ENCODE peak calls at places on chromosome 15, in seven cellular contexts. One of them, this sample, is unnamed.
A peak's percentile ranks its signal among the peaks of the same experiment; 100 is the strongest.

GRCh38 chr15:95760508-95760907 is 570.0 kb upstream of the NR2F2 start:
- DNase-seq in GM12865: peak; percentile 40
- DNase-seq in kidney: peak; percentile 78
- DNase-seq in BJ: no peak
- DNase-seq in left lung: no peak
- DNase-seq in GM12878: no peak
- DNase-seq in CD8-positive, alpha-beta T cell: no peak
- DNase-seq in this sample: no peak

GRCh38 chr15:36595625-36596024 is 16.2 kb downstream of the CDIN1 start:
- DNase-seq in BJ: no peak
- DNase-seq in GM12865: no peak
- DNase-seq in GM12878: no peak
- DNase-seq in left lung: no peak
- DNase-seq in CD8-positive, alpha-beta T cell: no peak
- DNase-seq in kidney: no peak
- DNase-seq in this sample: no peak

GRCh38 chr15:40754883-40755815 is at the start of gene RMDN3:
- DNase-seq in GM12878: peak; percentile 69
- DNase-seq in CD8-positive, alpha-beta T cell: peak; percentile 92
- DNase-seq in kidney: peak; percentile 97
- DNase-seq in left lung: peak; percentile 99
- DNase-seq in BJ: peak; percentile 44
- DNase-seq in GM12865: peak; percentile 96
- DNase-seq in this sample: peak; percentile 68

GRCh38 chr15:45637552-45638033 is 2.8 kb downstream of the SQOR start:
- DNase-seq in CD8-positive, alpha-beta T cell: peak; percentile 57
- DNase-seq in BJ: peak; percentile 81
- DNase-seq in kidney: no peak
- DNase-seq in left lung: no peak
- DNase-seq in GM12865: peak; percentile 90
- DNase-seq in GM12878: peak; percentile 85
- DNase-seq in this sample: peak; percentile 82

GRCh38 chr15:25725758-25726157 is 137.4 kb downstream of the ATP10A start:
- DNase-seq in CD8-positive, alpha-beta T cell: no peak
- DNase-seq in left lung: no peak
- DNase-seq in BJ: no peak
- DNase-seq in GM12878: no peak
- DNase-seq in kidney: no peak
- DNase-seq in GM12865: no peak
- DNase-seq in this sample: no peak

GRCh38 chr15:31314380-31314779 is 12.3 kb upstream of the KLF13 start:
- DNase-seq in left lung: no peak
- DNase-seq in GM12865: no peak
- DNase-seq in CD8-positive, alpha-beta T cell: no peak
- DNase-seq in kidney: no peak
- DNase-seq in GM12878: no peak
- DNase-seq in BJ: no peak
- DNase-seq in this sample: no peak

GRCh38 chr15:76065267-76065666 is 5.5 kb downstream of the TMEM266 start:
- DNase-seq in GM12865: no peak
- DNase-seq in CD8-positive, alpha-beta T cell: peak; percentile 28
- DNase-seq in left lung: no peak
- DNase-seq in GM12878: no peak
- DNase-seq in BJ: no peak
- DNase-seq in kidney: no peak
- DNase-seq in this sample: no peak

GRCh38 chr15:25568751-25569150 is 129.9 kb upstream of the UBE3A start:
- DNase-seq in GM12865: no peak
- DNase-seq in GM12878: no peak
- DNase-seq in CD8-positive, alpha-beta T cell: no peak
- DNase-seq in kidney: no peak
- DNase-seq in left lung: no peak
- DNase-seq in BJ: no peak
- DNase-seq in this sample: no peak

GRCh38 chr15:74531144-74531811 is 9.7 kb upstream of the ARID3B start:
- DNase-seq in kidney: no peak
- DNase-seq in GM12878: no peak
- DNase-seq in CD8-positive, alpha-beta T cell: no peak
- DNase-seq in left lung: no peak
- DNase-seq in GM12865: no peak
- DNase-seq in BJ: peak; percentile 53
- DNase-seq in this sample: no peak

GRCh38 chr15:80977627-80978036 is 12.0 kb downstream of the MESD start:
- DNase-seq in GM12878: no peak
- DNase-seq in left lung: no peak
- DNase-seq in kidney: no peak
- DNase-seq in BJ: no peak
- DNase-seq in GM12865: peak; percentile 36
- DNase-seq in CD8-positive, alpha-beta T cell: peak; percentile 28
- DNase-seq in this sample: no peak

GRCh38 chr15:97995881-97996603 is 35.5 kb downstream of the ARRDC4 start:
- DNase-seq in left lung: no peak
- DNase-seq in BJ: no peak
- DNase-seq in GM12865: peak; percentile 45
- DNase-seq in kidney: no peak
- DNase-seq in GM12878: no peak
- DNase-seq in CD8-positive, alpha-beta T cell: no peak
- DNase-seq in this sample: no peak

GRCh38 chr15:27017168-27017809 is 46.3 kb downstream of the GABRG3 start:
- DNase-seq in BJ: no peak
- DNase-seq in CD8-positive, alpha-beta T cell: no peak
- DNase-seq in left lung: no peak
- DNase-seq in kidney: no peak
- DNase-seq in GM12878: peak; percentile 0
- DNase-seq in GM12865: peak; percentile 24
- DNase-seq in this sample: no peak

GRCh38 chr15:70497661-70498060 is 265.7 kb downstream of the UACA start:
- DNase-seq in left lung: no peak
- DNase-seq in GM12878: no peak
- DNase-seq in kidney: no peak
- DNase-seq in GM12865: no peak
- DNase-seq in CD8-positive, alpha-beta T cell: no peak
- DNase-seq in BJ: no peak
- DNase-seq in this sample: no peak

GRCh38 chr15:43775411-43775965 is 1.3 kb downstream of the ELL3 start:
- DNase-seq in BJ: no peak
- DNase-seq in left lung: no peak
- DNase-seq in GM12865: no peak
- DNase-seq in CD8-positive, alpha-beta T cell: no peak
- DNase-seq in kidney: no peak
- DNase-seq in GM12878: no peak
- DNase-seq in this sample: no peak

GRCh38 chr15:77901251-77901881 is 176.1 kb downstream of the TBC1D2B start:
- DNase-seq in GM12878: no peak
- DNase-seq in CD8-positive, alpha-beta T cell: no peak
- DNase-seq in left lung: peak; percentile 61
- DNase-seq in BJ: no peak
- DNase-seq in kidney: peak; percentile 64
- DNase-seq in GM12865: no peak
- DNase-seq in this sample: no peak

GRCh38 chr15:41857316-41857715 is 18.7 kb downstream of the PLA2G4B start:
- DNase-seq in GM12878: no peak
- DNase-seq in kidney: no peak
- DNase-seq in left lung: no peak
- DNase-seq in CD8-positive, alpha-beta T cell: no peak
- DNase-seq in GM12865: no peak
- DNase-seq in BJ: no peak
- DNase-seq in this sample: no peak

GRCh38 chr15:95175914-95176658 is 944.7 kb downstream of the MCTP2 start:
- DNase-seq in GM12865: no peak
- DNase-seq in BJ: no peak
- DNase-seq in GM12878: no peak
- DNase-seq in CD8-positive, alpha-beta T cell: no peak
- DNase-seq in kidney: no peak
- DNase-seq in left lung: no peak
- DNase-seq in this sample: no peak

GRCh38 chr15:36951747-36952247 is 148.6 kb downstream of the MEIS2 start:
- DNase-seq in GM12878: no peak
- DNase-seq in GM12865: no peak
- DNase-seq in BJ: peak; percentile 26
- DNase-seq in kidney: no peak
- DNase-seq in CD8-positive, alpha-beta T cell: no peak
- DNase-seq in left lung: no peak
- DNase-seq in this sample: no peak

GRCh38 chr15:60918234-60918964 is 310.7 kb downstream of the RORA start:
- DNase-seq in GM12878: no peak
- DNase-seq in GM12865: no peak
- DNase-seq in left lung: no peak
- DNase-seq in kidney: no peak
- DNase-seq in BJ: no peak
- DNase-seq in CD8-positive, alpha-beta T cell: no peak
- DNase-seq in this sample: no peak

GRCh38 chr15:62118446-62118964 is 46.6 kb downstream of the C2CD4B start:
- DNase-seq in CD8-positive, alpha-beta T cell: no peak
- DNase-seq in BJ: no peak
- DNase-seq in GM12865: no peak
- DNase-seq in kidney: no peak
- DNase-seq in GM12878: no peak
- DNase-seq in left lung: no peak
- DNase-seq in this sample: no peak

GRCh38 chr15:71885390-71885789 is 75.0 kb downstream of the NR2E3 start:
- DNase-seq in GM12878: no peak
- DNase-seq in left lung: no peak
- DNase-seq in kidney: no peak
- DNase-seq in CD8-positive, alpha-beta T cell: no peak
- DNase-seq in BJ: no peak
- DNase-seq in GM12865: no peak
- DNase-seq in this sample: no peak

GRCh38 chr15:51286816-51287215 is 51.6 kb downstream of the CYP19A1 start:
- DNase-seq in CD8-positive, alpha-beta T cell: no peak
- DNase-seq in kidney: no peak
- DNase-seq in GM12878: no peak
- DNase-seq in left lung: no peak
- DNase-seq in GM12865: peak; percentile 19
- DNase-seq in BJ: no peak
- DNase-seq in this sample: no peak
- TF ChIP-seq CTCF in CD8-positive, alpha-beta T cell: no peak
- TF ChIP-seq CTCF in kidney: no peak
- TF ChIP-seq CTCF in GM12878: peak; percentile 32
- TF ChIP-seq CTCF in left lung: no peak
- TF ChIP-seq CTCF in GM12865: peak; percentile 14
- TF ChIP-seq CTCF in BJ: no peak
- TF ChIP-seq CTCF in this sample: peak; percentile 36

DNA sequence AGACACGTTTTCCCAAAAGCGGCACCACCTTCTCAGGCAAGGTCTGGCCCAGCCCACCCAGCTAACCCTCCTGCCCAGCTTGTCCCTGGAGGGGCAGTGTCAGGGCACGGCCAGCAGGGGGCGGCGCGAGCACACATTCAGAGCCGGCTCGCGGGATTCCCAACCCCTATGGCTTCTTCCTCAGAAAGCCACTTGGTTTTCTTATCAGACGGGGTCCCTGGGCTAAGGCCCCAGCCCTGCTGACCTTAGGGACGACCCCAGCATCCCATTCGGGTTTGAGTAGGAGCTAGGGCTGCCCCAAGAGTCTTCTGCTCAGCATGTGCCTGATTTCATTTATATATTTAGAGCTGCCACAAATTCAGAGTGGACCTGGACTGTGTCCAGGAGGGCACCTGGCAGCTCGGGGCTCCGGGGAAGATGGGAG is 14.5 kb downstream of the RLBP1 start:
- DNase-seq in kidney: peak; percentile 84
- DNase-seq in CD8-positive, alpha-beta T cell: peak; percentile 62
- DNase-seq in left lung: peak; percentile 95
- DNase-seq in BJ: no peak
- DNase-seq in GM12878: no peak
- DNase-seq in GM12865: peak; percentile 76
- DNase-seq in this sample: no peak
- H3K4me3 ChIP-seq in kidney: no peak overlapping the region
- H3K4me3 ChIP-seq in CD8-positive, alpha-beta T cell: no peak overlapping the region
- H3K4me3 ChIP-seq in left lung: no peak overlapping the region
- H3K4me3 ChIP-seq in BJ: no peak overlapping the region
- H3K4me3 ChIP-seq in GM12878: no peak overlapping the region
- H3K4me3 ChIP-seq in GM12865: no peak overlapping the region
- H3K4me3 ChIP-seq in this sample: no peak overlapping the region

DNA sequence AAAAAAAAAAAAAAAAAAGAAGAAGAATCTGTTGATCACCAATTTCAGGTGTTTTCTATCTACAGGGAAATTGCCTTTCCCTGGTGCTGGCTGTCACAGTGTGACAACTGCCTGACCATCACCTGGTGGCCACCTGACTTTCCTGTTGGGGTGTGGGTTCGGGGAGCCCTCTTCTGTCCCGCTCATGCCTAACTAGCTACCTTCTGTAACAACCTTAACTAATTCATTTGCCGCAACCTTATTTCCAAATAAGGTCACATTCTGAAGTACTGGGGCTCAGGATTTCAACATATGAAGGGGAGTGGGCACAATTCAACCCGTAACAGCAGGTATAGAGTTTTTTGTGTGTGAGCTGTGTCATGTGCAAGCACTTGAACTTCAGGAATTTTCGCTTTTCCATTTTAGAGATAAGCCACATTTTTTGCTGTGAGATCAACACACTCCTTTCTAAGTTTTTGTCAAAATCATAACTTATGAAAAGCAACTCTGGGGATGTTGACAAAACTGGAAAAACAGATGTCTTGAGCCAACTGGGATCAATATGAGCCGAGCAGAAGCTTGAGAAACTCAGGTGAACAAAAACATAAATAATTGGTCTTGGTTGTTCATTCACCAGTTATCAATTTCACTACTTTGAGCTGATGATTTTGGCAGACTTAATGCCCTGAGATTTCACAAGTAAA is 242.0 kb upstream of the RGMA start:
- DNase-seq in BJ: no peak
- DNase-seq in CD8-positive, alpha-beta T cell: no peak
- DNase-seq in kidney: no peak
- DNase-seq in GM12878: no peak
- DNase-seq in left lung: no peak
- DNase-seq in GM12865: no peak
- DNase-seq in this sample: no peak
- TF ChIP-seq CTCF in BJ: no peak
- TF ChIP-seq CTCF in CD8-positive, alpha-beta T cell: no peak
- TF ChIP-seq CTCF in kidney: no peak
- TF ChIP-seq CTCF in GM12878: no peak
- TF ChIP-seq CTCF in left lung: no peak
- TF ChIP-seq CTCF in GM12865: no peak
- TF ChIP-seq CTCF in this sample: no peak

DNA sequence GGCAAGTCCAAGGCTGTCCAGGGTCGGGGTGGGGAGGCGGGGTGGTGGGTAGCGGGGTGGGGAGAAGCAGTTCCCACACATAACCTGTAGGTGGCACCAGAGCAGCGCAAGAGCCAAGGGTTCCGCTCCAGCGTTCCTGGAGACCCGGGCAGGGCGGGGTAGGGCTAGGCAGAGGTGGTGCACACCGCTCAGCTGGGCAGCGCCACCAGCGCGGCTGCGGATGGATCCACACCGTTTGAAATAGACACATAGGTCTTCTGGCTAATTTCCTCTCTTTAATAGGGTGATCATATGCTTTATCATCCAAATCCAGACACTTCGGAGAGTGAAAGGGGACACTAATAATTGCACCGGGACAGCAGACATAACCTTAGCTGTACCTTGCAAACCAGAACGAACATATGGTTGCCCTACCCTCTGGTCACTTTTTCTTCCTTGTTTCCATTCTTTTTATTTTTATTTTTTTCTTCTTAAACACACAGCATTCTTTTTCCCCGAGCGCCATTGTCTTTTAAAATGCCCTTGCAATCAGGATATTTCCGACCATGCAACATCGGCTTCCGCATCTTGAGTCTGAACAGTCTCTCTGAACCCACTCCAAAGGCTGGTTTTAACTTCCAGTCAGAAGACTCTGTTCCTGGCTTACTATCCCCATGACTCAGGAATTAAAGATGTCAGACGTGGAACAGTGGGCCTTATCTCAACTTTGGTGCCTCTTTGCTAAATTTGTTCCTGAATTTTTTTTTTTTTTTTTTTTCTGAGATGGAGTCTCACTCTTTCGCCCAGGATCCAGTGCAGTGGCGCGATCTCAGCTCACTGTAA is 12.5 kb upstream of the ZSCAN2 start:
- DNase-seq in GM12865: peak; percentile 89
- DNase-seq in BJ: no peak
- DNase-seq in CD8-positive, alpha-beta T cell: peak; percentile 82
- DNase-seq in left lung: peak; percentile 96
- DNase-seq in kidney: peak; percentile 94
- DNase-seq in GM12878: no peak
- DNase-seq in this sample: no peak
- H3K4me3 ChIP-seq in GM12865: peak overlapping the region; percentile 35
- H3K4me3 ChIP-seq in BJ: peak overlapping the region; percentile 39
- H3K4me3 ChIP-seq in CD8-positive, alpha-beta T cell: no peak overlapping the region
- H3K4me3 ChIP-seq in left lung: no peak overlapping the region
- H3K4me3 ChIP-seq in kidney: peak overlapping the region; percentile 56
- H3K4me3 ChIP-seq in GM12878: no peak overlapping the region
- H3K4me3 ChIP-seq in this sample: no peak overlapping the region

This sample was measured in GM12864.